ENCODE peak calls at places on chromosomes 5 and 9, in five cellular contexts. One of them, this sample, is unnamed.

GRCh38 chr9:5453004-5453403 is 2.7 kb downstream of the CD274 start:
- DNase-seq in neuronal stem cell: no peak
- DNase-seq in IMR-90: no peak
- DNase-seq in H9: no peak
- DNase-seq in H1: no peak
- DNase-seq in this sample: no peak

GRCh38 chr9:88835772-88836171 is 155.5 kb upstream of the S1PR3 start:
- DNase-seq in neuronal stem cell: no peak
- DNase-seq in IMR-90: no peak
- DNase-seq in H9: no peak
- DNase-seq in H1: no peak
- DNase-seq in this sample: no peak

GRCh38 chr5:110058175-110058574 is 368.4 kb downstream of the MAN2A1 start:
- DNase-seq in neuronal stem cell: no peak
- DNase-seq in IMR-90: no peak
- DNase-seq in H9: no peak
- DNase-seq in H1: no peak
- DNase-seq in this sample: no peak

GRCh38 chr5:109316631-109317030 is 93.1 kb downstream of the PJA2 start:
- DNase-seq in neuronal stem cell: no peak
- DNase-seq in IMR-90: peak
- DNase-seq in H9: no peak
- DNase-seq in H1: no peak
- DNase-seq in this sample: no peak

GRCh38 chr5:87009146-87009545 is 258.5 kb upstream of the RASA1 start:
- DNase-seq in neuronal stem cell: no peak
- DNase-seq in IMR-90: peak
- DNase-seq in H9: no peak
- DNase-seq in H1: no peak
- DNase-seq in this sample: peak

GRCh38 chr9:76996700-76997099 is 22.8 kb upstream of the FOXB2 start:
- DNase-seq in neuronal stem cell: peak
- DNase-seq in IMR-90: peak
- DNase-seq in H9: peak
- DNase-seq in H1: no peak
- DNase-seq in this sample: peak

GRCh38 chr9:69674112-69674511 is 1.9 kb upstream of the APBA1 start:
- DNase-seq in neuronal stem cell: no peak
- DNase-seq in IMR-90: no peak
- DNase-seq in H9: peak
- DNase-seq in H1: no peak
- DNase-seq in this sample: no peak

GRCh38 chr9:89372230-89372816 is 54.0 kb downstream of the SECISBP2 start:
- DNase-seq in neuronal stem cell: peak
- DNase-seq in IMR-90: no peak
- DNase-seq in H9: no peak
- DNase-seq in H1: no peak
- DNase-seq in this sample: peak

GRCh38 chr5:127442085-127442484 is 75.4 kb upstream of the PRRC1 start:
- DNase-seq in neuronal stem cell: no peak
- DNase-seq in IMR-90: peak
- DNase-seq in H9: no peak
- DNase-seq in H1: no peak
- DNase-seq in this sample: peak

GRCh38 chr5:146192571-146193043 is 10.2 kb upstream of the LARS1 start:
- DNase-seq in neuronal stem cell: no peak
- DNase-seq in IMR-90: no peak
- DNase-seq in H9: no peak
- DNase-seq in H1: no peak
- DNase-seq in this sample: no peak

GRCh38 chr9:138065287-138065686 is 187.7 kb downstream of the CACNA1B start:
- DNase-seq in neuronal stem cell: no peak
- DNase-seq in IMR-90: no peak
- DNase-seq in H9: no peak
- DNase-seq in H1: no peak
- DNase-seq in this sample: no peak

GRCh38 chr5:127564002-127564769 is 46.7 kb downstream of the PRRC1 start:
- DNase-seq in neuronal stem cell: peak
- DNase-seq in IMR-90: peak
- DNase-seq in H9: no peak
- DNase-seq in H1: no peak
- DNase-seq in this sample: peak

GRCh38 chr9:78325846-78326350 is 29.0 kb downstream of the PSAT1 start:
- DNase-seq in neuronal stem cell: no peak
- DNase-seq in IMR-90: no peak
- DNase-seq in H9: no peak
- DNase-seq in H1: no peak
- DNase-seq in this sample: no peak

GRCh38 chr9:92664394-92665152 is 5.4 kb downstream of the IPPK start:
- DNase-seq in neuronal stem cell: no peak
- DNase-seq in IMR-90: peak
- DNase-seq in H9: no peak
- DNase-seq in H1: no peak
- DNase-seq in this sample: peak

GRCh38 chr5:71946631-71947030 is 160.6 kb upstream of the MAP1B start:
- DNase-seq in neuronal stem cell: no peak
- DNase-seq in IMR-90: no peak
- DNase-seq in H9: no peak
- DNase-seq in H1: no peak
- DNase-seq in this sample: no peak

GRCh38 chr9:119533509-119533908 is 164.3 kb upstream of the BRINP1 start:
- DNase-seq in neuronal stem cell: no peak
- DNase-seq in IMR-90: no peak
- DNase-seq in H9: no peak
- DNase-seq in H1: no peak
- DNase-seq in this sample: no peak

GRCh38 chr5:181219262-181220177 is 3.6 kb upstream of the TRIM41 start:
- DNase-seq in neuronal stem cell: no peak
- DNase-seq in IMR-90: no peak
- DNase-seq in H9: peak
- DNase-seq in H1: no peak
- DNase-seq in this sample: no peak

GRCh38 chr9:121333950-121334773 is 35.9 kb downstream of the STOM start:
- DNase-seq in neuronal stem cell: no peak
- DNase-seq in IMR-90: no peak
- DNase-seq in H9: no peak
- DNase-seq in H1: no peak
- DNase-seq in this sample: no peak

GRCh38 chr5:81772488-81772887 is 21.6 kb upstream of the SSBP2 start:
- DNase-seq in neuronal stem cell: no peak
- DNase-seq in IMR-90: no peak
- DNase-seq in H9: no peak
- DNase-seq in H1: no peak
- DNase-seq in this sample: no peak

GRCh38 chr9:136437430-136437829 is 2.2 kb downstream of the INPP5E start:
- DNase-seq in neuronal stem cell: no peak
- DNase-seq in IMR-90: peak
- DNase-seq in H9: no peak
- DNase-seq in H1: no peak
- DNase-seq in this sample: no peak

GRCh38 chr5:9924614-9925013 is 294.5 kb upstream of the TAS2R1 start:
- DNase-seq in neuronal stem cell: no peak
- DNase-seq in IMR-90: peak
- DNase-seq in H9: no peak
- DNase-seq in H1: no peak
- DNase-seq in this sample: peak

GRCh38 chr9:6680797-6681146 is 35.2 kb upstream of the GLDC start:
- DNase-seq in neuronal stem cell: no peak
- DNase-seq in IMR-90: peak
- DNase-seq in H9: no peak
- DNase-seq in H1: no peak
- DNase-seq in this sample: peak

GRCh38 chr9:132334364-132334763 is 20.4 kb downstream of the SETX start:
- DNase-seq in neuronal stem cell: no peak
- DNase-seq in IMR-90: no peak
- DNase-seq in H9: no peak
- DNase-seq in H1: no peak
- DNase-seq in this sample: no peak

GRCh38 chr9:107447834-107448233 is 41.7 kb downstream of the KLF4 start:
- DNase-seq in neuronal stem cell: no peak
- DNase-seq in IMR-90: no peak
- DNase-seq in H9: no peak
- DNase-seq in H1: no peak
- DNase-seq in this sample: no peak

GRCh38 chr9:125079931-125080330 is 63.4 kb downstream of the SCAI start:
- DNase-seq in neuronal stem cell: no peak
- DNase-seq in IMR-90: no peak
- DNase-seq in H9: no peak
- DNase-seq in H1: no peak
- DNase-seq in this sample: no peak

GRCh38 chr5:177290816-177291596 is 12.5 kb downstream of the RAB24 start:
- DNase-seq in neuronal stem cell: no peak
- DNase-seq in IMR-90: no peak
- DNase-seq in H9: no peak
- DNase-seq in H1: no peak
- DNase-seq in this sample: no peak

GRCh38 chr5:83471405-83472212 is at the start of gene VCAN:
- DNase-seq in neuronal stem cell: peak
- DNase-seq in IMR-90: peak
- DNase-seq in H9: peak
- DNase-seq in H1: no peak
- DNase-seq in this sample: peak

GRCh38 chr5:124812771-124813358 is 66.4 kb upstream of the ZNF608 start:
- DNase-seq in neuronal stem cell: no peak
- DNase-seq in IMR-90: no peak
- DNase-seq in H9: no peak
- DNase-seq in H1: no peak
- DNase-seq in this sample: no peak

GRCh38 chr9:137263506-137263905 is 8.4 kb downstream of the NELFB start:
- DNase-seq in neuronal stem cell: no peak
- DNase-seq in IMR-90: no peak
- DNase-seq in H9: no peak
- DNase-seq in H1: no peak
- DNase-seq in this sample: no peak

GRCh38 chr5:157172408-157172807 is 6.3 kb upstream of the GARIN3 start:
- DNase-seq in neuronal stem cell: no peak
- DNase-seq in IMR-90: no peak
- DNase-seq in H9: no peak
- DNase-seq in H1: no peak
- DNase-seq in this sample: no peak

GRCh38 chr9:88007291-88007650 is 32.9 kb upstream of the CDK20 start:
- DNase-seq in neuronal stem cell: no peak
- DNase-seq in IMR-90: no peak
- DNase-seq in H9: no peak
- DNase-seq in H1: no peak
- DNase-seq in this sample: no peak

DNA sequence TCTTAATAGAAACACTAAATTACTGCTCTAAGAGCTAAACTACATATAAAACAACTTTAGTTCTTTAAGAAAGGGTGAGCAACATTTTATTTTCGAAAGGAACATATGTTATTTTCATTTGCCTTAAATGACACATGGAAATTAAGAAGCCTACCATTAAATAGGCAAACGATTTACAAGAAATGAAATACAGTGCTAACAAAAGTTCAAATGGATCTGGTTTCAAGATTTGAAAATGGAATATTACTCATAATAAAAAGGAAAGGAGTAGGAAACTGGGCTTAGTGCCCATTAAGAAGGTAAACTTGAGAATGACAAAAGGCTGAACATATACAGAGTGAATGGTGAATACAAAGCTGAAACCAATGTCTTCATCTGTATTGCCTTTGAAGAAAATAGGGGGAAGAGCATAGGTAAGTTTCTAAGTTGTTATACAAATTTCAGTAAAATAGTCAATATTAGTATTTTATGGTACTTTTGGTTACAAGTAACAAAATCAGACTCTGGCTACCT is 974.2 kb upstream of the C9orf72 start:
- DNase-seq in neuronal stem cell: no peak
- DNase-seq in IMR-90: no peak
- DNase-seq in H9: no peak
- DNase-seq in H1: no peak
- DNase-seq in this sample: no peak
- H2BK120ac ChIP-seq in neuronal stem cell: no peak
- H2BK120ac ChIP-seq in IMR-90: no peak
- H2BK120ac ChIP-seq in H9: no peak
- H2BK120ac ChIP-seq in H1: no peak
- H2BK120ac ChIP-seq in this sample: no peak

GRCh38 chr5:119269061-119269579 is 86.7 kb upstream of the TNFAIP8 start:
- DNase-seq in neuronal stem cell: peak
- DNase-seq in IMR-90: peak
- DNase-seq in H9: peak
- DNase-seq in H1: no peak
- DNase-seq in this sample: peak
- H4K91ac ChIP-seq in neuronal stem cell: peak
- H4K91ac ChIP-seq in IMR-90: peak
- H4K91ac ChIP-seq in H9: no peak
- H4K91ac ChIP-seq in H1: peak
- H4K91ac ChIP-seq in this sample: no peak

GRCh38 chr5:35341189-35341588 is 110.9 kb upstream of the PRLR start:
- DNase-seq in neuronal stem cell: no peak
- DNase-seq in IMR-90: no peak
- DNase-seq in H9: no peak
- DNase-seq in H1: no peak
- DNase-seq in this sample: no peak

GRCh38 chr5:35338169-35338476 is 107.8 kb upstream of the PRLR start:
- DNase-seq in neuronal stem cell: no peak
- DNase-seq in IMR-90: no peak
- DNase-seq in H9: no peak
- DNase-seq in H1: no peak
- DNase-seq in this sample: no peak

GRCh38 chr5:35337332-35338168 is 107.3 kb upstream of the PRLR start:
- DNase-seq in neuronal stem cell: no peak
- DNase-seq in IMR-90: no peak
- DNase-seq in H9: peak
- DNase-seq in H1: no peak
- DNase-seq in this sample: no peak

GRCh38 chr5:35339006-35339405 is 108.7 kb upstream of the PRLR start:
- DNase-seq in neuronal stem cell: no peak
- DNase-seq in IMR-90: no peak
- DNase-seq in H9: no peak
- DNase-seq in H1: no peak
- DNase-seq in this sample: no peak

GRCh38 chr5:35339616-35340100 is 109.4 kb upstream of the PRLR start:
- DNase-seq in neuronal stem cell: no peak
- DNase-seq in IMR-90: no peak
- DNase-seq in H9: no peak
- DNase-seq in H1: no peak
- DNase-seq in this sample: no peak
- H2BK15ac ChIP-seq in neuronal stem cell: no peak
- H2BK15ac ChIP-seq in IMR-90: no peak
- H2BK15ac ChIP-seq in H9: no peak
- H2BK15ac ChIP-seq in H1: no peak
- H2BK15ac ChIP-seq in this sample: no peak

DNA sequence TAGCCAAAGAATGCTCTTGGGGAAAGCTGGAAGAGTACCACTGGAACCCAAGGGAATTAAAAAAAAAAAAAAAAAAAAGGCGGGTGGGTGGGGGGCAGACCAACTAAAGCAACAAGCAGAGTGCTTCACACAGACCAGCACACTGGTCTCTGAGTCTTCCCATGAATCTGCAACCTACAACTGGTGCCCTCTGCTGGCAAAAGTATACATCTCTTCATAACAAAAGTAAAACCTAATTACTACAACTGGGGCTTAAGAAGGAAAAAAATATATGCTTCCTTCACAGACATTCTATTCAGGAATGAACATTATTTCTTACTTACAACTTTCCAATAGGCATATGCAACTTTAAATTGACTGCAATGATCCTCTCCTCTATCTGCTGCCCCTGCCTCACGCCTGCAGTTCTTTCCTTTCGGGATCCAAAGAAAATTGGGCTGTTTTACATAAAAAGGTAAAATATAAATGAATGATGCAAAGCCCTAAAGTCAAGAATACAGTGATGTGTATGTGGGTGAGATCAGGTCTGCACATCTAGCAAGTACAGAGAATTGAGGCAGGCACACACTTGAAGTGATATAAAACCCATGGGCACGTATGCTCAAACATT is 7.2 kb upstream of the KLHL3 start:
- DNase-seq in neuronal stem cell: peak
- DNase-seq in IMR-90: peak
- DNase-seq in H9: peak
- DNase-seq in H1: no peak
- DNase-seq in this sample: peak
- H2BK120ac ChIP-seq in neuronal stem cell: no peak
- H2BK120ac ChIP-seq in IMR-90: no peak
- H2BK120ac ChIP-seq in H9: no peak
- H2BK120ac ChIP-seq in H1: no peak
- H2BK120ac ChIP-seq in this sample: no peak

This sample was measured in mesenchymal stem cell.